ENCODE peak calls at places on chromosome 9, in five cellular contexts. One of them, this sample, is unnamed.

GRCh38 chr9:89786650-89787049 is 181.8 kb downstream of the GADD45G start:
- DNase-seq in breast epithelium: no peak
- DNase-seq in hepatocyte: no peak
- DNase-seq in ovary: no peak
- DNase-seq in Peyer's patch: no peak
- DNase-seq in this sample: no peak

GRCh38 chr9:110538621-110539020 is 40.9 kb downstream of the SVEP1 start:
- DNase-seq in Peyer's patch: no peak
- DNase-seq in ovary: no peak
- DNase-seq in breast epithelium: no peak
- DNase-seq in hepatocyte: no peak
- DNase-seq in this sample: no peak

GRCh38 chr9:134437417-134438203 is 111.4 kb downstream of the RXRA start:
- DNase-seq in ovary: peak
- DNase-seq in hepatocyte: peak
- DNase-seq in breast epithelium: no peak
- DNase-seq in Peyer's patch: no peak
- DNase-seq in this sample: no peak

GRCh38 chr9:105205787-105206511 is 38.5 kb upstream of the SLC44A1 start:
- DNase-seq in hepatocyte: peak
- DNase-seq in breast epithelium: no peak
- DNase-seq in ovary: peak
- DNase-seq in Peyer's patch: peak
- DNase-seq in this sample: no peak

GRCh38 chr9:125646222-125647100 is 60.5 kb downstream of the MAPKAP1 start:
- DNase-seq in breast epithelium: no peak
- DNase-seq in hepatocyte: no peak
- DNase-seq in ovary: no peak
- DNase-seq in Peyer's patch: no peak
- DNase-seq in this sample: no peak

GRCh38 chr9:98994226-98995058 is 50.7 kb downstream of the COL15A1 start:
- DNase-seq in breast epithelium: no peak
- DNase-seq in hepatocyte: no peak
- DNase-seq in ovary: no peak
- DNase-seq in Peyer's patch: no peak
- DNase-seq in this sample: no peak

GRCh38 chr9:14899815-14900193 is 10.4 kb downstream of the FREM1 start:
- DNase-seq in breast epithelium: no peak
- DNase-seq in ovary: no peak
- DNase-seq in Peyer's patch: no peak
- DNase-seq in hepatocyte: no peak
- DNase-seq in this sample: no peak

GRCh38 chr9:36165766-36166149 is 3.4 kb upstream of the CCIN start:
- DNase-seq in hepatocyte: no peak
- DNase-seq in ovary: no peak
- DNase-seq in breast epithelium: no peak
- DNase-seq in Peyer's patch: no peak
- DNase-seq in this sample: no peak

GRCh38 chr9:121350993-121351561 is 19.0 kb downstream of the STOM start:
- DNase-seq in breast epithelium: no peak
- DNase-seq in hepatocyte: peak
- DNase-seq in Peyer's patch: no peak
- DNase-seq in ovary: peak
- DNase-seq in this sample: no peak

GRCh38 chr9:22119537-22120167 is 110.5 kb upstream of the CDKN2B start:
- DNase-seq in hepatocyte: no peak
- DNase-seq in Peyer's patch: no peak
- DNase-seq in ovary: no peak
- DNase-seq in breast epithelium: no peak
- DNase-seq in this sample: no peak

GRCh38 chr9:133282454-133283238 is 7.6 kb upstream of the ABO start:
- DNase-seq in ovary: no peak
- DNase-seq in breast epithelium: no peak
- DNase-seq in hepatocyte: no peak
- DNase-seq in Peyer's patch: no peak
- DNase-seq in this sample: no peak

GRCh38 chr9:100554935-100555401 is 22.9 kb upstream of the CAVIN4 start:
- DNase-seq in Peyer's patch: no peak
- DNase-seq in ovary: no peak
- DNase-seq in breast epithelium: no peak
- DNase-seq in hepatocyte: no peak
- DNase-seq in this sample: peak

GRCh38 chr9:134950811-134951210 is 33.1 kb upstream of the FCN1 start:
- DNase-seq in ovary: no peak
- DNase-seq in Peyer's patch: no peak
- DNase-seq in hepatocyte: no peak
- DNase-seq in breast epithelium: no peak
- DNase-seq in this sample: no peak

GRCh38 chr9:551986-552930 is 289.2 kb upstream of the DMRT1 start:
- DNase-seq in hepatocyte: no peak
- DNase-seq in breast epithelium: no peak
- DNase-seq in ovary: no peak
- DNase-seq in Peyer's patch: no peak
- DNase-seq in this sample: no peak

GRCh38 chr9:106613250-106613737 is 249.7 kb upstream of the ZNF462 start:
- DNase-seq in hepatocyte: peak
- DNase-seq in ovary: no peak
- DNase-seq in breast epithelium: no peak
- DNase-seq in Peyer's patch: no peak
- DNase-seq in this sample: no peak

GRCh38 chr9:35729700-35730485 is 2.1 kb downstream of the TLN1 start:
- DNase-seq in ovary: no peak
- DNase-seq in Peyer's patch: peak
- DNase-seq in hepatocyte: peak
- DNase-seq in breast epithelium: no peak
- DNase-seq in this sample: peak

GRCh38 chr9:75914936-75915335 is 24.5 kb downstream of the PCSK5 start:
- DNase-seq in ovary: no peak
- DNase-seq in hepatocyte: no peak
- DNase-seq in Peyer's patch: no peak
- DNase-seq in breast epithelium: no peak
- DNase-seq in this sample: no peak

GRCh38 chr9:38401994-38402393 is 9.5 kb downstream of the ALDH1B1 start:
- DNase-seq in breast epithelium: no peak
- DNase-seq in hepatocyte: no peak
- DNase-seq in Peyer's patch: no peak
- DNase-seq in ovary: no peak
- DNase-seq in this sample: no peak

GRCh38 chr9:126534431-126535186 is 79.1 kb upstream of the LMX1B start:
- DNase-seq in breast epithelium: no peak
- DNase-seq in ovary: no peak
- DNase-seq in Peyer's patch: no peak
- DNase-seq in hepatocyte: no peak
- DNase-seq in this sample: no peak

GRCh38 chr9:114811301-114811700 is 5.5 kb upstream of the TNFSF15 start:
- DNase-seq in ovary: no peak
- DNase-seq in hepatocyte: no peak
- DNase-seq in breast epithelium: no peak
- DNase-seq in Peyer's patch: no peak
- DNase-seq in this sample: no peak

GRCh38 chr9:35385042-35385441 is 104.9 kb upstream of the RUSC2 start:
- DNase-seq in ovary: no peak
- DNase-seq in breast epithelium: no peak
- DNase-seq in hepatocyte: peak
- DNase-seq in Peyer's patch: no peak
- DNase-seq in this sample: no peak

GRCh38 chr9:79581388-79581787 is 9.6 kb downstream of the TLE4 start:
- DNase-seq in ovary: no peak
- DNase-seq in breast epithelium: no peak
- DNase-seq in hepatocyte: no peak
- DNase-seq in Peyer's patch: no peak
- DNase-seq in this sample: no peak

GRCh38 chr9:121059998-121060636 is 10.0 kb upstream of the C5 start:
- DNase-seq in hepatocyte: peak
- DNase-seq in ovary: peak
- DNase-seq in breast epithelium: no peak
- DNase-seq in Peyer's patch: no peak
- DNase-seq in this sample: no peak

GRCh38 chr9:33374634-33375237 is 27.6 kb downstream of the AQP7 start:
- DNase-seq in ovary: peak
- DNase-seq in breast epithelium: peak
- DNase-seq in hepatocyte: peak
- DNase-seq in Peyer's patch: peak
- DNase-seq in this sample: peak

GRCh38 chr9:72465602-72466001 is 55.8 kb upstream of the TMC1 start:
- DNase-seq in hepatocyte: no peak
- DNase-seq in breast epithelium: no peak
- DNase-seq in Peyer's patch: no peak
- DNase-seq in ovary: no peak
- DNase-seq in this sample: no peak

GRCh38 chr9:91886433-91887031 is 63.5 kb downstream of the ROR2 start:
- DNase-seq in ovary: no peak
- DNase-seq in hepatocyte: no peak
- DNase-seq in breast epithelium: no peak
- DNase-seq in Peyer's patch: no peak
- DNase-seq in this sample: no peak

GRCh38 chr9:99868845-99869244 is 37.6 kb upstream of the STX17 start:
- DNase-seq in breast epithelium: no peak
- DNase-seq in ovary: no peak
- DNase-seq in hepatocyte: no peak
- DNase-seq in Peyer's patch: no peak
- DNase-seq in this sample: no peak

GRCh38 chr9:133961226-133962165 is 30.6 kb downstream of the VAV2 start:
- DNase-seq in hepatocyte: no peak
- DNase-seq in breast epithelium: no peak
- DNase-seq in Peyer's patch: peak
- DNase-seq in ovary: no peak
- DNase-seq in this sample: no peak

GRCh38 chr9:83444110-83444509 is 94.1 kb downstream of the FRMD3 start:
- DNase-seq in hepatocyte: no peak
- DNase-seq in Peyer's patch: no peak
- DNase-seq in ovary: no peak
- DNase-seq in breast epithelium: no peak
- DNase-seq in this sample: no peak

GRCh38 chr9:30239875-30240274 is 2144.6 kb upstream of the ACO1 start:
- DNase-seq in ovary: no peak
- DNase-seq in hepatocyte: no peak
- DNase-seq in Peyer's patch: no peak
- DNase-seq in breast epithelium: no peak
- DNase-seq in this sample: no peak

GRCh38 chr9:124553738-124554137 is 46.5 kb upstream of the NR5A1 start:
- DNase-seq in hepatocyte: no peak
- DNase-seq in breast epithelium: no peak
- DNase-seq in Peyer's patch: no peak
- DNase-seq in ovary: no peak
- DNase-seq in this sample: no peak

GRCh38 chr9:124133752-124134151 is 122.2 kb downstream of the LHX2 start:
- DNase-seq in breast epithelium: no peak
- DNase-seq in hepatocyte: no peak
- DNase-seq in ovary: no peak
- DNase-seq in Peyer's patch: no peak
- DNase-seq in this sample: peak

GRCh38 chr9:20726144-20726543 is 42.1 kb downstream of the FOCAD start:
- DNase-seq in breast epithelium: no peak
- DNase-seq in ovary: no peak
- DNase-seq in Peyer's patch: no peak
- DNase-seq in hepatocyte: no peak
- DNase-seq in this sample: no peak

GRCh38 chr9:96649620-96650323 is 5.3 kb downstream of the PRXL2C start:
- DNase-seq in ovary: no peak
- DNase-seq in Peyer's patch: no peak
- DNase-seq in hepatocyte: no peak
- DNase-seq in breast epithelium: no peak
- DNase-seq in this sample: no peak

GRCh38 chr9:70413427-70413797 is 1.0 kb downstream of the KLF9 start:
- DNase-seq in breast epithelium: no peak
- DNase-seq in Peyer's patch: no peak
- DNase-seq in ovary: no peak
- DNase-seq in hepatocyte: peak
- DNase-seq in this sample: peak

GRCh38 chr9:100730126-100730525 is 152.2 kb downstream of the CAVIN4 start:
- DNase-seq in ovary: no peak
- DNase-seq in breast epithelium: no peak
- DNase-seq in Peyer's patch: no peak
- DNase-seq in hepatocyte: no peak
- DNase-seq in this sample: no peak

GRCh38 chr9:84261082-84261746 is 79.3 kb downstream of the SLC28A3 start:
- DNase-seq in breast epithelium: peak
- DNase-seq in ovary: peak
- DNase-seq in Peyer's patch: peak
- DNase-seq in hepatocyte: peak
- DNase-seq in this sample: peak

GRCh38 chr9:77672183-77672582 is 24.1 kb upstream of the GNA14 start:
- DNase-seq in hepatocyte: no peak
- DNase-seq in ovary: no peak
- DNase-seq in breast epithelium: no peak
- DNase-seq in Peyer's patch: no peak
- DNase-seq in this sample: no peak

GRCh38 chr9:136485049-136485647 is 2.3 kb upstream of the SEC16A start:
- DNase-seq in hepatocyte: peak
- DNase-seq in Peyer's patch: peak
- DNase-seq in ovary: peak
- DNase-seq in breast epithelium: peak
- DNase-seq in this sample: peak
- H3K27ac ChIP-seq in hepatocyte: no peak
- H3K27ac ChIP-seq in Peyer's patch: no peak
- H3K27ac ChIP-seq in ovary: no peak
- H3K27ac ChIP-seq in breast epithelium: peak
- H3K27ac ChIP-seq in this sample: no peak

GRCh38 chr9:112041536-112042243 is 133.4 kb downstream of the SUSD1 start:
- DNase-seq in breast epithelium: no peak
- DNase-seq in hepatocyte: peak
- DNase-seq in Peyer's patch: no peak
- DNase-seq in ovary: no peak
- DNase-seq in this sample: no peak
- H3K27ac ChIP-seq in breast epithelium: peak
- H3K27ac ChIP-seq in hepatocyte: no peak
- H3K27ac ChIP-seq in Peyer's patch: no peak
- H3K27ac ChIP-seq in ovary: no peak
- H3K27ac ChIP-seq in this sample: no peak

GRCh38 chr9:93578844-93579243 is 2.5 kb downstream of the PHF2 start:
- DNase-seq in Peyer's patch: no peak
- DNase-seq in ovary: no peak
- DNase-seq in breast epithelium: no peak
- DNase-seq in hepatocyte: no peak
- DNase-seq in this sample: no peak
- H3K27ac ChIP-seq in Peyer's patch: no peak
- H3K27ac ChIP-seq in ovary: peak
- H3K27ac ChIP-seq in breast epithelium: peak
- H3K27ac ChIP-seq in hepatocyte: no peak
- H3K27ac ChIP-seq in this sample: no peak

GRCh38 chr9:107707915-107708441 is 218.4 kb upstream of the KLF4 start:
- DNase-seq in ovary: no peak
- DNase-seq in hepatocyte: no peak
- DNase-seq in Peyer's patch: no peak
- DNase-seq in breast epithelium: no peak
- DNase-seq in this sample: no peak
- H3K27ac ChIP-seq in ovary: no peak
- H3K27ac ChIP-seq in hepatocyte: peak
- H3K27ac ChIP-seq in Peyer's patch: no peak
- H3K27ac ChIP-seq in breast epithelium: no peak
- H3K27ac ChIP-seq in this sample: no peak

GRCh38 chr9:128148509-128149000 is 698 bp upstream of the LCN2 start:
- DNase-seq in ovary: no peak
- DNase-seq in hepatocyte: no peak
- DNase-seq in Peyer's patch: no peak
- DNase-seq in breast epithelium: no peak
- DNase-seq in this sample: no peak
- H3K27ac ChIP-seq in ovary: no peak
- H3K27ac ChIP-seq in hepatocyte: no peak
- H3K27ac ChIP-seq in Peyer's patch: no peak
- H3K27ac ChIP-seq in breast epithelium: peak
- H3K27ac ChIP-seq in this sample: no peak

This sample was measured in caudate nucleus.